ENCODE peak calls at places on chromosomes 2 and 18, in ten cellular contexts. One of them, this sample, is unnamed.

GRCh38 chr2:108908717-108909077 is 80.3 kb downstream of the EDAR start:
- DNase-seq in CD8-positive, alpha-beta T cell: no peak
- DNase-seq in PC-3: no peak
- DNase-seq in heart right ventricle: no peak
- DNase-seq in body of pancreas: no peak
- DNase-seq in lung: no peak
- DNase-seq in aorta: no peak
- DNase-seq in heart left ventricle: no peak
- DNase-seq in RWPE2: no peak
- DNase-seq in thyroid gland: no peak
- DNase-seq in this sample: no peak

GRCh38 chr2:41414486-41415230 is 633.2 kb upstream of the PKDCC start:
- DNase-seq in heart right ventricle: no peak
- DNase-seq in body of pancreas: no peak
- DNase-seq in lung: no peak
- DNase-seq in thyroid gland: no peak
- DNase-seq in RWPE2: no peak
- DNase-seq in PC-3: peak
- DNase-seq in CD8-positive, alpha-beta T cell: no peak
- DNase-seq in aorta: no peak
- DNase-seq in heart left ventricle: peak
- DNase-seq in this sample: peak

GRCh38 chr2:226656367-226656766 is 143.3 kb downstream of the IRS1 start:
- DNase-seq in heart left ventricle: no peak
- DNase-seq in PC-3: no peak
- DNase-seq in body of pancreas: no peak
- DNase-seq in thyroid gland: no peak
- DNase-seq in aorta: no peak
- DNase-seq in RWPE2: no peak
- DNase-seq in heart right ventricle: no peak
- DNase-seq in lung: no peak
- DNase-seq in CD8-positive, alpha-beta T cell: no peak
- DNase-seq in this sample: no peak

GRCh38 chr2:191660575-191660974 is 17.4 kb upstream of the NABP1 start:
- DNase-seq in heart left ventricle: no peak
- DNase-seq in aorta: no peak
- DNase-seq in CD8-positive, alpha-beta T cell: no peak
- DNase-seq in PC-3: no peak
- DNase-seq in body of pancreas: no peak
- DNase-seq in thyroid gland: no peak
- DNase-seq in heart right ventricle: no peak
- DNase-seq in lung: no peak
- DNase-seq in RWPE2: no peak
- DNase-seq in this sample: no peak

GRCh38 chr2:12678189-12678588 is 38.5 kb upstream of the TRIB2 start:
- DNase-seq in thyroid gland: no peak
- DNase-seq in lung: no peak
- DNase-seq in body of pancreas: no peak
- DNase-seq in CD8-positive, alpha-beta T cell: no peak
- DNase-seq in PC-3: no peak
- DNase-seq in heart left ventricle: no peak
- DNase-seq in heart right ventricle: no peak
- DNase-seq in aorta: no peak
- DNase-seq in RWPE2: no peak
- DNase-seq in this sample: no peak

GRCh38 chr2:234917245-234917975 is 34.4 kb upstream of the SH3BP4 start:
- DNase-seq in heart right ventricle: no peak
- DNase-seq in body of pancreas: no peak
- DNase-seq in lung: no peak
- DNase-seq in CD8-positive, alpha-beta T cell: no peak
- DNase-seq in thyroid gland: no peak
- DNase-seq in RWPE2: no peak
- DNase-seq in aorta: no peak
- DNase-seq in PC-3: no peak
- DNase-seq in heart left ventricle: no peak
- DNase-seq in this sample: no peak

GRCh38 chr2:73911548-73912208 is 15.0 kb upstream of the DGUOK start:
- DNase-seq in body of pancreas: no peak
- DNase-seq in heart right ventricle: no peak
- DNase-seq in RWPE2: no peak
- DNase-seq in CD8-positive, alpha-beta T cell: no peak
- DNase-seq in thyroid gland: no peak
- DNase-seq in lung: no peak
- DNase-seq in heart left ventricle: no peak
- DNase-seq in PC-3: no peak
- DNase-seq in aorta: no peak
- DNase-seq in this sample: no peak

GRCh38 chr2:128981353-128981752 is 662.7 kb upstream of the HS6ST1 start:
- DNase-seq in lung: no peak
- DNase-seq in RWPE2: no peak
- DNase-seq in heart right ventricle: no peak
- DNase-seq in PC-3: no peak
- DNase-seq in body of pancreas: no peak
- DNase-seq in CD8-positive, alpha-beta T cell: no peak
- DNase-seq in heart left ventricle: no peak
- DNase-seq in aorta: no peak
- DNase-seq in thyroid gland: no peak
- DNase-seq in this sample: no peak

GRCh38 chr2:3480352-3481010 is 38.9 kb downstream of the ADI1 start:
- DNase-seq in heart right ventricle: no peak
- DNase-seq in PC-3: no peak
- DNase-seq in heart left ventricle: no peak
- DNase-seq in lung: no peak
- DNase-seq in RWPE2: no peak
- DNase-seq in body of pancreas: peak
- DNase-seq in CD8-positive, alpha-beta T cell: no peak
- DNase-seq in thyroid gland: peak
- DNase-seq in aorta: no peak
- DNase-seq in this sample: no peak

GRCh38 chr18:74532511-74533025 is 1.7 kb upstream of the CNDP1 start:
- DNase-seq in CD8-positive, alpha-beta T cell: no peak
- DNase-seq in lung: no peak
- DNase-seq in thyroid gland: no peak
- DNase-seq in RWPE2: no peak
- DNase-seq in body of pancreas: no peak
- DNase-seq in heart right ventricle: no peak
- DNase-seq in heart left ventricle: no peak
- DNase-seq in aorta: no peak
- DNase-seq in PC-3: no peak
- DNase-seq in this sample: no peak

GRCh38 chr2:9384521-9384920 is 38.8 kb downstream of the ITGB1BP1 start:
- DNase-seq in heart right ventricle: no peak
- DNase-seq in thyroid gland: no peak
- DNase-seq in lung: no peak
- DNase-seq in RWPE2: no peak
- DNase-seq in PC-3: no peak
- DNase-seq in CD8-positive, alpha-beta T cell: no peak
- DNase-seq in heart left ventricle: no peak
- DNase-seq in aorta: no peak
- DNase-seq in body of pancreas: no peak
- DNase-seq in this sample: no peak
- H3K4me3 ChIP-seq in heart right ventricle: no peak
- H3K4me3 ChIP-seq in thyroid gland: no peak
- H3K4me3 ChIP-seq in lung: no peak
- H3K4me3 ChIP-seq in RWPE2: no peak
- H3K4me3 ChIP-seq in PC-3: no peak
- H3K4me3 ChIP-seq in CD8-positive, alpha-beta T cell: no peak
- H3K4me3 ChIP-seq in heart left ventricle: no peak
- H3K4me3 ChIP-seq in aorta: no peak
- H3K4me3 ChIP-seq in body of pancreas: no peak
- H3K4me3 ChIP-seq in this sample: no peak

DNA sequence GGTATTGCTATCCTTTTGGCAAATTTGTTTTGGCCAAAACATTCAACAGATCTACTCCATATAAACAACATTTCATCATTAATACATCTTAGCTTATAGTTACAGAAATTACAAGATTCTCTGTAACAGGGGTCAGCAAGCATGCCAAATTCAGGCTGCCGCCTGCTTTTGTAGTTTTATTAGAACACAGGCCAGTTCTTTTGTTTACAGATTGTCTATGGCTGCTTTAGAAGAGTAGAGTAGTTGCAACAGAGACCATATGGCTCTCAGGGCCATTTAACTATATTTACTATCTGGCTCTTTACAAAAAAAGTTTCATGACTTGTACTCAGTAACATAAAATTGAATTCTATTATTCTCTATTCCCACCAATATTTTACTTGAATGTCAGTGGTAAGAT is 53.9 kb downstream of the LNPK start:
- DNase-seq in body of pancreas: no peak
- DNase-seq in thyroid gland: no peak
- DNase-seq in lung: no peak
- DNase-seq in heart left ventricle: no peak
- DNase-seq in RWPE2: no peak
- DNase-seq in heart right ventricle: no peak
- DNase-seq in PC-3: no peak
- DNase-seq in aorta: no peak
- DNase-seq in CD8-positive, alpha-beta T cell: no peak
- DNase-seq in this sample: peak
- H3K4me3 ChIP-seq in body of pancreas: no peak
- H3K4me3 ChIP-seq in thyroid gland: no peak
- H3K4me3 ChIP-seq in lung: no peak
- H3K4me3 ChIP-seq in heart left ventricle: no peak
- H3K4me3 ChIP-seq in RWPE2: no peak
- H3K4me3 ChIP-seq in heart right ventricle: no peak
- H3K4me3 ChIP-seq in PC-3: no peak
- H3K4me3 ChIP-seq in aorta: no peak
- H3K4me3 ChIP-seq in CD8-positive, alpha-beta T cell: no peak
- H3K4me3 ChIP-seq in this sample: no peak

DNA sequence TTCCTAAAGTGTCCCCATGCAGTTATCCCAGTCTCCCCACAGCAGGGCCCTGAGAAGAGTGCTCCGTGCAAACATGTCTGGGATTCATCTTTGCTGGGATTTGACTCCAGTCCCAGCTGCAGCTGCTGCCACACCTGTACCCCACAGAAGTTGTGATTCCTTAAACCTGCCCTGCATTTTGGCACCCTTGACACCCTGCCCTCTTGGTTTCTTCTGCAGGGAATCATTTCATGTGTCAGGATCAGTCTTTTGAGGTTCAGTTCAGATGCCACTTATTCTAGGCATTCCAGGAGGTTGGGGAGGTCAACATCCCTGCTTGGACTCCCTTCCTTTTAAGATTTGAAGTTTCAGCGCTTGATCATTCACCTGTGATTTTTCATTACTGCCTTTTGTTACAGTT is 108.3 kb downstream of the SPTBN1 start:
- DNase-seq in CD8-positive, alpha-beta T cell: no peak
- DNase-seq in thyroid gland: no peak
- DNase-seq in heart right ventricle: no peak
- DNase-seq in PC-3: no peak
- DNase-seq in body of pancreas: no peak
- DNase-seq in aorta: no peak
- DNase-seq in lung: no peak
- DNase-seq in heart left ventricle: no peak
- DNase-seq in RWPE2: no peak
- DNase-seq in this sample: no peak
- H3K4me3 ChIP-seq in CD8-positive, alpha-beta T cell: no peak
- H3K4me3 ChIP-seq in thyroid gland: no peak
- H3K4me3 ChIP-seq in heart right ventricle: no peak
- H3K4me3 ChIP-seq in PC-3: no peak
- H3K4me3 ChIP-seq in body of pancreas: no peak
- H3K4me3 ChIP-seq in aorta: no peak
- H3K4me3 ChIP-seq in lung: no peak
- H3K4me3 ChIP-seq in heart left ventricle: no peak
- H3K4me3 ChIP-seq in RWPE2: no peak
- H3K4me3 ChIP-seq in this sample: no peak

GRCh38 chr2:10331702-10332401 is 29.1 kb downstream of the HPCAL1 start:
- DNase-seq in RWPE2: no peak
- DNase-seq in thyroid gland: no peak
- DNase-seq in body of pancreas: no peak
- DNase-seq in heart right ventricle: no peak
- DNase-seq in PC-3: no peak
- DNase-seq in CD8-positive, alpha-beta T cell: peak
- DNase-seq in heart left ventricle: no peak
- DNase-seq in lung: no peak
- DNase-seq in aorta: peak
- DNase-seq in this sample: no peak
- H3K4me3 ChIP-seq in RWPE2: no peak
- H3K4me3 ChIP-seq in thyroid gland: no peak
- H3K4me3 ChIP-seq in body of pancreas: no peak
- H3K4me3 ChIP-seq in heart right ventricle: no peak
- H3K4me3 ChIP-seq in PC-3: no peak
- H3K4me3 ChIP-seq in CD8-positive, alpha-beta T cell: peak
- H3K4me3 ChIP-seq in heart left ventricle: peak
- H3K4me3 ChIP-seq in lung: no peak
- H3K4me3 ChIP-seq in aorta: no peak
- H3K4me3 ChIP-seq in this sample: no peak

DNA sequence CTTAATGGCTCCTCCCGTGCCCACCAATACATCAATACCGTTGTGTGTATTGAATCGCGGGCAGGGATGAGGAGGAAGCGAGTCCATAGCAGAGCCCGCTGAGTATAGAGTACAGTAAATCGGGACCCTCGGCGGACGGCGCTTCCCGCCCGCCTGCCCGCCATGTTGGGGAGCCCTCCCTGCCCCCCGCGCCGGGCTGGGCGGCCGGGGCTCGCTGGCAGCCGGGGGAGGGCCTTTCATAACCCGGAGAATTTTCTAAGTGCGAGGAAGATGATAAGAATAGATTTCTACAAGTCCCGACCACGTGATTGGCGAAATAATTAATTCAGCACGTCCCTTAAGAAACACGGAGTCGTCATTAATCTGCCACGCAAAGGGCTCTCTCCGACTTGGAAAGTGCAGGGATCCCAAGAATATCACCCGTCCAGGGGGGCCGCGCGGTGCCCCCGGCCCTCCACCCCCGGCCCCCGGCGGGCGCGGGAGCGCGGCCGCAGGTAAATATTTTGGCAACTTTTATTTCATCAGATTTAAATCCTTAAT is at the start of gene HOXD3:
- DNase-seq in heart right ventricle: no peak
- DNase-seq in lung: no peak
- DNase-seq in RWPE2: no peak
- DNase-seq in thyroid gland: no peak
- DNase-seq in CD8-positive, alpha-beta T cell: no peak
- DNase-seq in PC-3: no peak
- DNase-seq in aorta: no peak
- DNase-seq in heart left ventricle: no peak
- DNase-seq in body of pancreas: no peak
- DNase-seq in this sample: no peak
- H3K4me3 ChIP-seq in heart right ventricle: peak
- H3K4me3 ChIP-seq in lung: no peak
- H3K4me3 ChIP-seq in RWPE2: peak
- H3K4me3 ChIP-seq in thyroid gland: no peak
- H3K4me3 ChIP-seq in CD8-positive, alpha-beta T cell: no peak
- H3K4me3 ChIP-seq in PC-3: no peak
- H3K4me3 ChIP-seq in aorta: no peak
- H3K4me3 ChIP-seq in heart left ventricle: peak
- H3K4me3 ChIP-seq in body of pancreas: no peak
- H3K4me3 ChIP-seq in this sample: peak

GRCh38 chr2:207334631-207335371 is 169.1 kb upstream of the KLF7 start:
- DNase-seq in body of pancreas: peak
- DNase-seq in lung: peak
- DNase-seq in RWPE2: peak
- DNase-seq in heart left ventricle: peak
- DNase-seq in heart right ventricle: peak
- DNase-seq in thyroid gland: peak
- DNase-seq in aorta: peak
- DNase-seq in PC-3: peak
- DNase-seq in CD8-positive, alpha-beta T cell: no peak
- DNase-seq in this sample: no peak
- H3K4me3 ChIP-seq in body of pancreas: no peak
- H3K4me3 ChIP-seq in lung: no peak
- H3K4me3 ChIP-seq in RWPE2: peak
- H3K4me3 ChIP-seq in heart left ventricle: peak
- H3K4me3 ChIP-seq in heart right ventricle: peak
- H3K4me3 ChIP-seq in thyroid gland: no peak
- H3K4me3 ChIP-seq in aorta: peak
- H3K4me3 ChIP-seq in PC-3: peak
- H3K4me3 ChIP-seq in CD8-positive, alpha-beta T cell: no peak
- H3K4me3 ChIP-seq in this sample: no peak